ENCODE peak calls at places on chromosomes 13 and 19, in four cellular contexts. O is CD8-positive, alpha-beta T cell; F is mucosa of descending colon; M is fibroblast of the aortic adventitia. R is an unnamed sample.

GRCh38 chr13:61685683-61686013 is 270.0 kb upstream of the PCDH20 start:
- DNase-seq in F (no peak), M (no peak), O (no peak), R (no peak)

GRCh38 chr19:30671622-30672051 is 299.5 kb downstream of the ZNF536 start:
- DNase-seq in M (peak; percentile 5), F (no peak), O (no peak), R (no peak)

GRCh38 chr13:108230377-108230776 is 12.2 kb downstream of the ABHD13 start:
- DNase-seq in M (no peak), F (no peak), O (no peak), R (no peak)

GRCh38 chr19:46603752-46604241 is 2.7 kb downstream of the CALM3 start:
- DNase-seq in O (no peak), F (peak; percentile 35), M (no peak), R (no peak)

GRCh38 chr19:52600639-52601024 is 30.5 kb downstream of the ZNF701 start:
- DNase-seq in M (no peak), F (peak; percentile 82), O (peak; percentile 23), R (peak; percentile 76)

GRCh38 chr13:42078113-42078769 is 29.8 kb downstream of the DGKH start:
- DNase-seq in O (no peak), F (no peak), M (no peak), R (no peak)

GRCh38 chr13:106113796-106114195 is 421.7 kb downstream of the EFNB2 start:
- DNase-seq in F (no peak), O (no peak), M (no peak), R (no peak)

GRCh38 chr19:52689804-52690394 is 44.9 kb downstream of the ZNF611 start:
- DNase-seq in F (peak; percentile 61), O (peak; percentile 35), M (peak; percentile 8), R (peak; percentile 58)

GRCh38 chr13:49821216-49821820 is 28.8 kb upstream of the KPNA3 start:
- DNase-seq in M (no peak), F (no peak), O (no peak), R (no peak)

GRCh38 chr19:29576761-29577661 is 29.1 kb upstream of the POP4 start:
- DNase-seq in O (no peak), M (peak; percentile 5), F (no peak), R (no peak)

GRCh38 chr13:51234676-51235075 is 12.5 kb downstream of the FAM124A start:
- DNase-seq in F (no peak), O (no peak), M (no peak), R (no peak)

GRCh38 chr13:99941086-99941485 is 30.5 kb downstream of the ZIC5 start:
- DNase-seq in M (no peak), F (peak; percentile 63), O (no peak), R (peak; percentile 83)
- H3K4me3 ChIP-seq in M (no peak overlapping the region), F (no peak overlapping the region), O (no peak overlapping the region), R (no peak overlapping the region)

GRCh38 chr19:5338661-5339469 is 1.7 kb downstream of the PTPRS start:
- DNase-seq in O (no peak), F (no peak), M (no peak), R (no peak)
- H3K4me3 ChIP-seq in O (peak overlapping the region; percentile 39), F (no peak overlapping the region), M (peak overlapping the region; percentile 73), R (no peak overlapping the region)

DNA sequence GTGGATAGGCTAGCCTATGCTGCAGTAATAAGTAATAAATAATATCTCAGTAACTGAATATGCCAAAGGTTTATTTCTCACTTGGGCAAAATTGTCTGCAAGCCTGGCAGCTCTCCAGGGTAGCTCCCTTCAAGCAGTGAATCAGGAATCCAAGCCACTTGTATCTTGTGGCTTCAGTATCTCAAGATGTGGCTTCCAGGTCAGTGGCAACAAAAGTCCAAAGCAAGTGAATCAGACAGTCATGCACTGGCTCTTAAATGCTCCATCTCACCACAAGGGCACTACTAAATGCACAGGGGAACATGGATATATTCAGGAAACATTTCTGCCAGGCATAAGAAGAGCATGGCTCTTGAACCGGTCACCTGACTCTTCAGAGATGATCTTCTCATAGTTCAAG is 126.3 kb downstream of the KCTD12 start:
- DNase-seq in M (peak; percentile 36), F (no peak), O (no peak), R (no peak)
- H3K4me3 ChIP-seq in M (no peak overlapping the region), F (no peak overlapping the region), O (no peak overlapping the region), R (no peak overlapping the region)

GRCh38 chr19:48866692-48867091 is 1.7 kb downstream of the PLEKHA4 start:
- DNase-seq in F (no peak), O (no peak), M (peak; percentile 14), R (no peak)
- H3K4me3 ChIP-seq in F (no peak overlapping the region), O (no peak overlapping the region), M (peak overlapping the region; percentile 78), R (no peak overlapping the region)

GRCh38 chr13:102945324-102945815 is 99.5 kb downstream of the ERCC5 start:
- DNase-seq in O (no peak), F (no peak), M (no peak), R (no peak)

GRCh38 chr13:102940143-102940542 is 94.3 kb downstream of the ERCC5 start:
- DNase-seq in O (no peak), M (no peak), F (no peak), R (no peak)

GRCh38 chr13:102948006-102948405 is 102.2 kb downstream of the ERCC5 start:
- DNase-seq in O (no peak), F (no peak), M (peak; percentile 2), R (no peak)

GRCh38 chr13:102940770-102941169 is 94.9 kb downstream of the ERCC5 start:
- DNase-seq in F (no peak), M (no peak), O (no peak), R (no peak)

DNA sequence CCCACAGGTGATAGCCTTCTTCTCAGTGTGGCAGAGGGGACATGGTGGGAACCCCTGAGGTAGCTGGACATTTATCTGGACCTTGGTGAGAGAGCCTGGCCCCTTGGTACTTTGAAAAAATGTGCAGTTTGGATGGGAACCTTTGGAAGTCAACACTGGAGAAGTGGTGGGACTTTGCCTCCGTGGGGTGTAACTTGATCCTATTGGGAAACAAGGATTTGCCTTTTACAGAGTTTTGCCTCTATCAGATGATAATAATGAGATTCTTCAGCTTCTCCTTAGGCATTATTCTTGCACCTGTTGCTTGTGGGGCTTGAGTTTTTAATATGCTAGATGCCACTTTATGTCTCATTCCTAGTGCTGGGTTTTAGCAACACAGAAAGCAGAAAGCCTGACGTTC is 99.0 kb downstream of the ERCC5 start:
- DNase-seq in O (no peak), M (no peak), F (no peak), R (no peak)
- H3K4me3 ChIP-seq in O (no peak overlapping the region), M (no peak overlapping the region), F (no peak overlapping the region), R (no peak overlapping the region)

GRCh38 chr19:42683917-42684513 is 56.3 kb downstream of the PSG3 start:
- DNase-seq in O (no peak), F (no peak), M (peak; percentile 57), R (no peak)
- H3K4me3 ChIP-seq in O (no peak overlapping the region), F (no peak overlapping the region), M (no peak overlapping the region), R (no peak overlapping the region)

GRCh38 chr13:66994097-66994496 is 236.0 kb downstream of the PCDH9 start:
- DNase-seq in F (peak; percentile 24), M (peak; percentile 67), O (no peak), R (peak; percentile 39)
- H3K4me3 ChIP-seq in F (no peak overlapping the region), M (peak overlapping the region; percentile 49), O (no peak overlapping the region), R (no peak overlapping the region)

GRCh38 chr19:49490287-49491029 is 3.0 kb downstream of the RPL13A start:
- DNase-seq in M (no peak), O (no peak), F (no peak), R (no peak)
- H3K4me3 ChIP-seq in M (peak overlapping the region; percentile 97), O (no peak overlapping the region), F (no peak overlapping the region), R (no peak overlapping the region)

R was measured in colonic mucosa.